ENCODE peak calls at places on chromosomes 11 and 22, in eight cellular contexts. C, H, K, F, E, T, M and J are unnamed samples.

GRCh38 chr11:75554258-75555022 is 7.6 kb upstream of the SERPINH1 start:
- DNase-seq in C (no peak), H (peak; percentile 92), K (peak; percentile 99), F (peak; percentile 93), E (peak; percentile 100), T (peak; percentile 99), M (no peak), J (no peak)

GRCh38 chr22:17772963-17773605 is 1.2 kb downstream of the BID start:
- DNase-seq in C (no peak), H (no peak), K (peak; percentile 8), F (no peak), E (peak; percentile 26), T (no peak), M (no peak), J (no peak)

GRCh38 chr11:118921121-118921928 is 4.4 kb downstream of the BCL9L start:
- DNase-seq in C (no peak), H (peak; percentile 91), K (no peak), F (no peak), E (peak; percentile 95), T (no peak), M (no peak), J (no peak)

GRCh38 chr11:4044971-4045646 is 49.5 kb upstream of the RRM1 start:
- DNase-seq in C (no peak), H (no peak), K (no peak), F (no peak), E (no peak), T (no peak), M (no peak), J (no peak)

GRCh38 chr11:67053896-67054850 is 2.5 kb upstream of the RHOD start:
- DNase-seq in C (peak; percentile 84), H (peak; percentile 40), K (peak; percentile 75), F (peak; percentile 47), E (peak; percentile 79), T (no peak), M (no peak), J (no peak)

GRCh38 chr11:66069715-66070603 is at the start of gene PACS1:
- DNase-seq in C (peak; percentile 90), H (peak; percentile 65), K (peak; percentile 40), F (peak; percentile 86), E (peak; percentile 70), T (peak; percentile 26), M (peak; percentile 82), J (peak; percentile 78)

GRCh38 chr11:14075118-14075601 is 112.6 kb downstream of the SPON1 start:
- DNase-seq in C (no peak), H (no peak), K (peak; percentile 10), F (no peak), E (peak; percentile 59), T (no peak), M (no peak), J (no peak)

GRCh38 chr11:109641549-109641948 is 219.6 kb downstream of the C11orf87 start:
- DNase-seq in C (no peak), H (no peak), K (peak; percentile 14), F (no peak), E (peak; percentile 33), T (no peak), M (no peak), J (no peak)

GRCh38 chr11:72642815-72643511 is 31.3 kb downstream of the PDE2A start:
- DNase-seq in C (peak; percentile 90), H (peak; percentile 39), K (no peak), F (peak; percentile 73), E (peak; percentile 23), T (no peak), M (peak; percentile 78), J (peak; percentile 73)

GRCh38 chr11:105156231-105156630 is 16.7 kb upstream of the CARD18 start:
- DNase-seq in C (no peak), H (no peak), K (no peak), F (no peak), E (no peak), T (no peak), M (no peak), J (no peak)

GRCh38 chr22:44893731-44894080 is 116.1 kb downstream of the PHF21B start:
- DNase-seq in C (no peak), H (no peak), K (no peak), F (no peak), E (no peak), T (no peak), M (no peak), J (no peak)

GRCh38 chr11:77449060-77449521 is 24.8 kb downstream of the PAK1 start:
- DNase-seq in C (peak; percentile 44), H (no peak), K (no peak), F (no peak), E (no peak), T (no peak), M (no peak), J (no peak)

GRCh38 chr11:64163951-64164350 is 2.0 kb downstream of the MACROD1 start:
- DNase-seq in C (no peak), H (no peak), K (no peak), F (no peak), E (no peak), T (no peak), M (no peak), J (no peak)

GRCh38 chr22:25092119-25092518 is 107.5 kb upstream of the CRYBB3 start:
- DNase-seq in C (no peak), H (no peak), K (no peak), F (no peak), E (no peak), T (no peak), M (no peak), J (no peak)

GRCh38 chr11:9060700-9061111 is 30.7 kb downstream of the SCUBE2 start:
- DNase-seq in C (peak; percentile 80), H (no peak), K (no peak), F (no peak), E (peak; percentile 15), T (no peak), M (no peak), J (no peak)
- TF ChIP-seq CTCF in C (peak; percentile 52), H (no peak), K (no peak), F (no peak), E (peak; percentile 31), T (peak; percentile 9), M (no peak), J (no peak)

DNA sequence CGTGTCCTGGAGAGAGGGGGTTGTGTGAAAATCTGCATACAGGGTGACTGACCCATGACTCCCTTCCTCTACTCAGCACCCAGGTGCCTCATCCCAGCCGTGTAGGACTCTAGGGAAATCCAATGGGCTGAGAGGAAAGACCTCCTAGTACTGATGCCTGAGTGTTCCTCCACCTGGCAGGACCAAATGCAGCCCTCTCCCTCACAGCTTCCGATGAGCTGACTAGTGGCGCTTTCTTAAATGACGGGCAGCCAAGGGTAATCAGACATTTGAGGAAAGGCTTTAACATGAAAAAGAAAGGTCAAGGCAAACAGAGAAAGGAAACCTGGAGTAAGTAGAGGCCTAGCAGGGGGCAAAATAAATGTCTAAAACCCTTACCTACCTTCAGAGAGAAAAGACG is 5.0 kb upstream of the KCNJ1 start:
- DNase-seq in C (no peak), H (no peak), K (no peak), F (no peak), E (no peak), T (no peak), M (no peak), J (no peak)
- TF ChIP-seq CTCF in C (no peak), H (no peak), K (no peak), F (no peak), E (no peak), T (no peak), M (no peak), J (no peak)

GRCh38 chr22:47168900-47169800 is 406.7 kb downstream of the TBC1D22A start:
- DNase-seq in C (no peak), H (peak; percentile 10), K (no peak), F (peak; percentile 12), E (peak; percentile 20), T (no peak), M (no peak), J (no peak)
- TF ChIP-seq CTCF in C (no peak), H (no peak), K (peak; percentile 52), F (peak; percentile 28), E (no peak), T (peak; percentile 40), M (no peak), J (no peak)

GRCh38 chr11:128691802-128692749 is 1.8 kb upstream of the FLI1 start:
- DNase-seq in C (peak; percentile 27), H (no peak), K (no peak), F (peak; percentile 17), E (no peak), T (no peak), M (no peak), J (no peak)
- TF ChIP-seq CTCF in C (no peak), H (no peak), K (peak; percentile 28), F (peak; percentile 9), E (peak; percentile 21), T (peak; percentile 30), M (no peak), J (no peak)

DNA sequence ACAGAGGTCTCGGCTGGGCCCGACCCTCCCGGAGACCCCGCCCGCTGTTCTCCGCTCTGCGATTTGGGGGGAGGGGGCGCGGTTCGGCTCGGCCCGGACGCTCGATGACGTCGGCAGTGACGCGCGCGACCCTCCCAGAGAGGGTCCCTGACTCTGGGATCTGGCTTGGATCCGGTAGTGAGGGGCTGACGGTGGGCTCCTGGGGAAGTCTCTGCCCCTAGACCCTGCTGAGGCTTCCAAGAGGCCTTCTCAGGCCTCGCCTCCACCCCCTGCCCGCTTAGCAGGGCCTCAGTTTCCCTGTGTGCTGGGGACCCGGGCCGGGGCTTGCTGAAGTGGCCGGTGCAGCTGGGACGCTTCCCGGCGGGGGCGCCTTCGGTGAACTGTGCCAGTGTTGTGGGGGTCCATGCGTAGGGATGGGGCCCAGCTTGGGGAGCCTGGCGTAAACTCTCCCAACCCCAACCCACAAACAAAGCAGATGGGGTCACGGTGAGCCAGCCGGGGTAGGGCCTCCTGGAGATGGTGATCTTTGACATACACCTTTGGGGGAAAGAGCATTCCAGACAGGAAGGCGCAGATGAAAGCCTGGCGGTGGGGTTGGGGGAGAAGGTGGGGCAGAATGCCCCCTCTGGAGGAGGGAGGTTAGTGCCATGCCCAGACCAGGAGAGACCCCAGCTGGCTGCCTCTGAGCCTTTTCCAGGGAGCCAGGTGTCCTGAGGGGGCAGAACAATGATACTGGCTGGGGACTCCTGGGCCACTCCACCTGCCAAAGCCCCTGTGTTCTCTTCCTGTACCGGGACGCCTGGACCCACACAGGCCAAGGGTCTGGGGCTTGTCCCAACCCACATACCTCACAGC is 1.0 kb downstream of the B4GALNT4 start:
- DNase-seq in C (no peak), H (no peak), K (no peak), F (no peak), E (no peak), T (no peak), M (no peak), J (no peak)
- TF ChIP-seq CTCF in C (no peak), H (no peak), K (no peak), F (no peak), E (no peak), T (no peak), M (no peak), J (no peak)

GRCh38 chr11:43021466-43021865 is 290.3 kb upstream of the API5 start:
- DNase-seq in C (peak; percentile 12), H (no peak), K (no peak), F (no peak), E (no peak), T (no peak), M (no peak), J (no peak)
- TF ChIP-seq CTCF in C (no peak), H (no peak), K (no peak), F (peak; percentile 37), E (no peak), T (no peak), M (no peak), J (no peak)

GRCh38 chr11:99117603-99118002 is 96.9 kb downstream of the CNTN5 start:
- DNase-seq in C (no peak), H (no peak), K (no peak), F (no peak), E (no peak), T (no peak), M (no peak), J (no peak)
- TF ChIP-seq CTCF in C (no peak), H (no peak), K (no peak), F (no peak), E (no peak), T (no peak), M (no peak), J (no peak)